ENCODE peak calls at places on chromosome 12, in four cellular contexts. J, N, T and W are unnamed samples.

GRCh38 chr12:92403210-92404175 is 257.8 kb upstream of the BTG1 start:
- DNase-seq in N (peak; percentile 82), T (no peak), J (no peak), W (no peak)

GRCh38 chr12:104702565-104703139 is 245.9 kb downstream of the CHST11 start:
- DNase-seq in J (peak; percentile 89), N (no peak), T (no peak), W (no peak)

GRCh38 chr12:124248862-124249825 is 45.7 kb upstream of the RFLNA start:
- DNase-seq in N (no peak), J (peak; percentile 37), T (no peak), W (no peak)

GRCh38 chr12:68617160-68617926 is 6.6 kb downstream of the RAP1B start:
- DNase-seq in N (no peak), J (peak; percentile 26), T (no peak), W (no peak)

GRCh38 chr12:66405395-66405794 is 103.1 kb downstream of the HELB start:
- DNase-seq in T (no peak), J (peak; percentile 44), N (no peak), W (no peak)

GRCh38 chr12:77062846-77063461 is 2.4 kb downstream of the E2F7 start:
- DNase-seq in J (no peak), N (no peak), T (no peak), W (no peak)

GRCh38 chr12:120630139-120630895 is 10.1 kb upstream of the CABP1 start:
- DNase-seq in J (no peak), T (peak; percentile 22), N (no peak), W (no peak)

GRCh38 chr12:31478898-31479297 is 112.0 kb downstream of the DENND5B start:
- DNase-seq in N (no peak), T (no peak), J (no peak), W (no peak)

GRCh38 chr12:47085815-47086252 is 6.1 kb upstream of the AMIGO2 start:
- DNase-seq in J (peak; percentile 43), T (no peak), N (peak; percentile 63), W (no peak)

GRCh38 chr12:123364532-123365140 is at the start of gene SBNO1:
- DNase-seq in T (peak; percentile 95), J (peak; percentile 97), N (peak; percentile 91), W (peak; percentile 93)

GRCh38 chr12:24045816-24046257 is 96.4 kb upstream of the SOX5 start:
- DNase-seq in N (no peak), J (no peak), T (no peak), W (no peak)

GRCh38 chr12:39798429-39798828 is 178.8 kb upstream of the ABCD2 start:
- DNase-seq in T (no peak), N (no peak), J (no peak), W (no peak)

GRCh38 chr12:123889000-123889399 is 83.6 kb downstream of the CCDC92 start:
- DNase-seq in J (peak; percentile 34), T (no peak), N (no peak), W (no peak)

GRCh38 chr12:131836193-131836592 is 8.0 kb downstream of the MMP17 start:
- DNase-seq in T (no peak), N (no peak), J (no peak), W (no peak)

GRCh38 chr12:95674631-95675030 is 115.9 kb downstream of the NTN4 start:
- DNase-seq in N (no peak), T (no peak), J (no peak), W (no peak)

GRCh38 chr12:92784356-92784755 is 81.6 kb downstream of the PLEKHG7 start:
- DNase-seq in N (no peak), J (peak; percentile 44), T (no peak), W (no peak)

GRCh38 chr12:47950856-47951468 is 12.4 kb upstream of the TMEM106C start:
- DNase-seq in N (no peak), J (no peak), T (no peak), W (no peak)

GRCh38 chr12:11894890-11895289 is 175.8 kb upstream of the BCL2L14 start:
- DNase-seq in J (no peak), T (no peak), N (peak; percentile 32), W (no peak)

GRCh38 chr12:124440841-124441381 is 126.5 kb downstream of the NCOR2 start:
- DNase-seq in J (no peak), T (no peak), N (no peak), W (no peak)

GRCh38 chr12:114687802-114688201 is 3.8 kb upstream of the TBX3 start:
- DNase-seq in T (no peak), N (no peak), J (no peak), W (no peak)

GRCh38 chr12:65728913-65729793 is 95.1 kb upstream of the HMGA2 start:
- DNase-seq in N (no peak), J (peak; percentile 11), T (no peak), W (no peak)

GRCh38 chr12:100926669-100927248 is 132.2 kb downstream of the ANO4 start:
- DNase-seq in J (peak; percentile 5), T (no peak), N (no peak), W (no peak)

GRCh38 chr12:104376650-104377506 is 73.3 kb downstream of the EID3 start:
- DNase-seq in T (no peak), N (no peak), J (peak; percentile 53), W (no peak)

GRCh38 chr12:95216704-95217376 is 427 bp downstream of the FGD6 start:
- DNase-seq in J (no peak), N (no peak), T (no peak), W (no peak)